ENCODE peak calls at places on chromosome 5, in seven cellular contexts. M is pancreas, C is iPS DF 6.9, W is lower lobe of right lung, B is astrocyte, T is right atrium auricular region, A is endothelial cell of umbilical vein. N is an unnamed sample.
A peak's percentile ranks its signal among the peaks of the same experiment; 100 is the strongest.

GRCh38 chr5:172841-173251 is 18.4 kb upstream of the LRRC14B start:
- DNase-seq in M (no peak), C (no peak), W (no peak), B (no peak), T (no peak), A (no peak), N (peak; percentile 17)

GRCh38 chr5:14775857-14776256 is 95.7 kb downstream of the ANKH start:
- DNase-seq in M (no peak), C (no peak), W (no peak), B (peak; percentile 76), T (no peak), A (peak; percentile 30), N (no peak)

GRCh38 chr5:96968614-96969013 is 32.7 kb downstream of the LNPEP start:
- DNase-seq in M (no peak), C (no peak), W (no peak), B (no peak), T (no peak), A (peak; percentile 45), N (no peak)

GRCh38 chr5:79742549-79743136 is 53.0 kb downstream of the CMYA5 start:
- DNase-seq in M (no peak), C (no peak), W (no peak), B (no peak), T (no peak), A (no peak), N (no peak)

GRCh38 chr5:127967323-127967982 is 116.1 kb upstream of the SLC12A2 start:
- DNase-seq in M (no peak), C (no peak), W (no peak), B (no peak), T (no peak), A (no peak), N (no peak)

GRCh38 chr5:146284016-146284415 is 54.6 kb upstream of the POU4F3 start:
- DNase-seq in M (no peak), C (no peak), W (no peak), B (no peak), T (no peak), A (no peak), N (no peak)

GRCh38 chr5:107340631-107341030 is 330.1 kb downstream of the EFNA5 start:
- DNase-seq in M (no peak), C (no peak), W (no peak), B (no peak), T (no peak), A (no peak), N (no peak)

GRCh38 chr5:135209495-135209837 is 175.4 kb upstream of the PITX1 start:
- DNase-seq in M (no peak), C (no peak), W (no peak), B (no peak), T (no peak), A (no peak), N (peak; percentile 63)

GRCh38 chr5:34015120-34015807 is 7.4 kb upstream of the AMACR start:
- DNase-seq in M (no peak), C (no peak), W (no peak), B (no peak), T (no peak), A (no peak), N (no peak)

GRCh38 chr5:181234455-181235306 is 9.0 kb downstream of the RACK1 start:
- DNase-seq in M (no peak), C (no peak), W (no peak), B (no peak), T (no peak), A (no peak), N (no peak)

GRCh38 chr5:95449460-95449859 is 58.3 kb downstream of the FAM81B start:
- DNase-seq in M (no peak), C (no peak), W (no peak), B (peak; percentile 4), T (no peak), A (no peak), N (no peak)

GRCh38 chr5:168047043-168047668 is 244.3 kb upstream of the WWC1 start:
- DNase-seq in M (peak; percentile 77), C (peak; percentile 55), W (no peak), B (peak; percentile 38), T (no peak), A (no peak), N (no peak)

GRCh38 chr5:171777420-171777759 is 8.2 kb upstream of the SMIM23 start:
- DNase-seq in M (no peak), C (no peak), W (no peak), B (no peak), T (no peak), A (no peak), N (no peak)

GRCh38 chr5:5014836-5015235 is 125.3 kb upstream of the ADAMTS16 start:
- DNase-seq in M (no peak), C (no peak), W (no peak), B (peak; percentile 92), T (no peak), A (no peak), N (no peak)

GRCh38 chr5:95654196-95654595 is 7.6 kb downstream of the RFESD start:
- DNase-seq in M (no peak), C (no peak), W (no peak), B (no peak), T (no peak), A (no peak), N (no peak)

GRCh38 chr5:147464211-147464610 is 45.7 kb downstream of the DPYSL3 start:
- DNase-seq in M (peak; percentile 15), C (peak; percentile 72), W (no peak), B (no peak), T (no peak), A (peak; percentile 81), N (no peak)

GRCh38 chr5:58453326-58453725 is 6.6 kb downstream of the PLK2 start:
- DNase-seq in M (no peak), C (no peak), W (no peak), B (no peak), T (no peak), A (no peak), N (no peak)

GRCh38 chr5:168114444-168115017 is 176.9 kb upstream of the WWC1 start:
- DNase-seq in M (peak; percentile 67), C (peak; percentile 80), W (peak; percentile 54), B (no peak), T (no peak), A (peak; percentile 12), N (no peak)

GRCh38 chr5:178984145-178985072 is 10.7 kb downstream of the GRM6 start:
- DNase-seq in M (no peak), C (no peak), W (no peak), B (no peak), T (no peak), A (no peak), N (no peak)

GRCh38 chr5:178986326-178986960 is 8.7 kb downstream of the GRM6 start:
- DNase-seq in M (no peak), C (no peak), W (no peak), B (no peak), T (no peak), A (no peak), N (no peak)

GRCh38 chr5:178982941-178983340 is 12.2 kb downstream of the GRM6 start:
- DNase-seq in M (no peak), C (no peak), W (no peak), B (no peak), T (no peak), A (no peak), N (no peak)

GRCh38 chr5:178981381-178981780 is 13.7 kb downstream of the GRM6 start:
- DNase-seq in M (no peak), C (no peak), W (no peak), B (no peak), T (no peak), A (no peak), N (no peak)

DNA sequence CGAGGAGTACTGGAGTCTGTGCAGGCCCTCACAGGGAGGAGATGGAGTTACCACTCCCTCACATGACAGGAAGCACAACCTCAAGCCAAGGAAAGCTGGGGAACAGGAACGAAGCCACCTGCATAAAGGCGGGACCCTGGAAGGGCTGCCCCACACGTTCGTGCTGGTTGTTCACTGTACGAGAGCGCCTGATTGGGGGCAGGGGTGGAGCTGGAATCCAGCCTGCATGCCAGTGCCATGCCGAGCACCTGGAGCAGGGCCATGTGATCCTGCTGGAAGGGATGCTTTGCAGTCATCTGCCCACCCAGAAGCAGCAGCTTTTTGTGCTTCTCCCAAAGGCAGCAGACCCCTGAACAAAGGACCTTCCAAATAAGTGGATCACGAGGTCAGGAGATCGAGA is 11.4 kb downstream of the GRM6 start:
- DNase-seq in M (no peak), C (no peak), W (no peak), B (no peak), T (no peak), A (no peak), N (no peak)
- H3K9me3 ChIP-seq in M (no peaks in the 10 kb centered on the region), C (peaks cover 17% of the 10 kb centered on the region), W (peaks cover 73% of the 10 kb centered on the region), B (peaks cover 68% of the 10 kb centered on the region), T (peaks cover 82% of the 10 kb centered on the region), A (peaks cover 4% of the 10 kb centered on the region), N (peaks cover 90% of the 10 kb centered on the region)

GRCh38 chr5:37283214-37283820 is 34.1 kb upstream of the CPLANE1 start:
- DNase-seq in M (no peak), C (no peak), W (no peak), B (no peak), T (no peak), A (no peak), N (no peak)
- H3K9me3 ChIP-seq in M (no peaks in the 10 kb centered on the region), C (peaks cover 6% of the 10 kb centered on the region), W (peaks cover 10% of the 10 kb centered on the region), B (peaks cover 14% of the 10 kb centered on the region), T (peaks cover 10% of the 10 kb centered on the region), A (no peaks in the 10 kb centered on the region), N (peaks cover 7% of the 10 kb centered on the region)

GRCh38 chr5:180059326-180059725 is 12.2 kb downstream of the RNF130 start:
- DNase-seq in M (no peak), C (no peak), W (no peak), B (peak; percentile 48), T (no peak), A (no peak), N (no peak)
- H3K9me3 ChIP-seq in M (no peaks in the 10 kb centered on the region), C (no peaks in the 10 kb centered on the region), W (no peaks in the 10 kb centered on the region), B (no peaks in the 10 kb centered on the region), T (no peaks in the 10 kb centered on the region), A (no peaks in the 10 kb centered on the region), N (no peaks in the 10 kb centered on the region)

DNA sequence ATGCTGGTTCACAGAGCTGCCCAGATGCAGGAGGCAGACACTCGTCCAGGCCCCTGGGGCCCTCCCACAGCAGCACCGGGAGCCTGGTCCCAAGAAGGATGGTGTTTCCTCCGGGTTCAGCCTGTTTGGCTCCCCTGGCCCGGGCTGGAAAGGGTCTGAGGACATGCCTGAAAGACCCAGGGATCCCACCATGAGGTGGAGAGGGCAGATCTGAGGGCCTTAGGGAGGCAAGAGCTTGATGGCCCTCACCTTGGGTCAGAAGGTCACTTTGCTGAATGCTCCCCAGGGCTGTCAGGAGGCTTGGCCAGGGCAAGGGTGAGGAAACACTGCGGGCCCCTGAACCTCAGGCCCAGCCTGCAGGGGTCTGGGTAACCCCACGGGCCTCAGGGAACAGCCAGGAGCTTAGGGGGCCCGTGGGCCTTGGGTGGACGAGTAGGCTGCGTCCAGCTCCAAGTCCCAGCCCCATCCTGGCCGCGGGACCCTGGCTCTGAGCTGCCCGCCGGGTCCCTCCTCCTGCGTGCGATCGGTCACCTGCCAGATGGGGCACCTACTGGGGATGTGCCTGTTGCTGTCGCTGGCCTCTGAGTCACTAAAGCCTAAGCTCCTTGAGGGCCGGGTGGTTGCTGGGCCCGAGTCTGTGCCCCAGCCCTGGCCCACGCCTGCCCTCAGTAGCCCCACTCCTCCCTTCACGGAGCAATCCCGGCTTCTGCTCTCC is 106.2 kb downstream of the ZNF354C start:
- DNase-seq in M (no peak), C (no peak), W (peak; percentile 46), B (no peak), T (no peak), A (no peak), N (no peak)
- H3K9me3 ChIP-seq in M (no peaks in the 10 kb centered on the region), C (no peaks in the 10 kb centered on the region), W (no peaks in the 10 kb centered on the region), B (no peaks in the 10 kb centered on the region), T (no peaks in the 10 kb centered on the region), A (no peaks in the 10 kb centered on the region), N (peaks cover 8% of the 10 kb centered on the region)